ENCODE peak calls at places on chromosome 11, in four cellular contexts. E is A673, N is WTC11, T is retinal pigment epithelial cell. O is an unnamed sample.

GRCh38 chr11:59172345-59173079 is 580 bp downstream of the DTX4 start:
- DNase-seq in T (no peak), N (peak; percentile 56), E (no peak), O (peak; percentile 41)

GRCh38 chr11:75768909-75769771 is 562 bp downstream of the DGAT2 start:
- DNase-seq in E (no peak), T (no peak), N (peak; percentile 32), O (no peak)

GRCh38 chr11:199782-200181 is 6.9 kb downstream of the SCGB1C1 start:
- DNase-seq in T (no peak), N (no peak), E (no peak), O (no peak)

GRCh38 chr11:97069160-97069559 is 679.3 kb downstream of the JRKL start:
- DNase-seq in E (no peak), N (no peak), T (no peak), O (no peak)

GRCh38 chr11:11407065-11407737 is 54.2 kb upstream of the CSNK2A3 start:
- DNase-seq in N (no peak), T (no peak), E (no peak), O (no peak)

GRCh38 chr11:61295596-61295926 is 445 bp upstream of the VWCE start:
- DNase-seq in T (no peak), N (no peak), E (no peak), O (no peak)

GRCh38 chr11:118415051-118415738 is 13.8 kb downstream of the ATP5MG start:
- DNase-seq in T (no peak), E (no peak), N (no peak), O (no peak)

GRCh38 chr11:11607772-11608171 is 14.0 kb downstream of the GALNT18 start:
- DNase-seq in E (no peak), T (no peak), N (no peak), O (no peak)

GRCh38 chr11:9568854-9569587 is 4.4 kb upstream of the WEE1 start:
- DNase-seq in N (peak; percentile 32), T (peak; percentile 94), E (peak; percentile 67), O (peak; percentile 32)

GRCh38 chr11:65383778-65384177 is 1.3 kb upstream of the SLC25A45 start:
- DNase-seq in N (no peak), E (no peak), T (no peak), O (no peak)
- TF ChIP-seq CTCF in N (no peak), E (no peak), T (no peak), O (no peak)

DNA sequence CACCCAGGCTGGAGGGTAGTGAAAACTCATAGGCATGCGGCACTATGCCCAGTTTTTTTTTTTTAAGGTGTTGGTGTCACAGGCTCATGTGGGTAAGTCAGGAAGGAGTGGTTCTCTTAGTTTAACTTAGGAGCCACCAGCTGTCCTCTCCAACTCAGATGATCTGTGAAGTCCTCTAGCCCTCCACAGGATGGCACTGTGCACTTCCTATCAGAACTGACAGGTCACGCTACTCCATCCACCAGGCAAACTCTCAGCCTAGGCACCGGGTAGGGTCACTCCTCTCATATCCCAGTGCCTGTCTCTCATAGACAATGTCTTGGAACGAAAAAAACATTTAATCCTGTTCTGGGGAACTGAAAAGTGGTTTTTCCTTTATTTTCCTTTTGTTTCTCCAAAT is 16.5 kb downstream of the NAP1L4 start:
- DNase-seq in E (peak; percentile 42), T (no peak), N (no peak), O (no peak)
- TF ChIP-seq CTCF in E (peak; percentile 45), T (peak; percentile 60), N (no peak), O (no peak)

GRCh38 chr11:16191212-16191851 is 165.0 kb downstream of the SOX6 start:
- DNase-seq in E (no peak), T (no peak), N (no peak), O (no peak)

GRCh38 chr11:16191852-16192240 is 164.5 kb downstream of the SOX6 start:
- DNase-seq in T (no peak), E (no peak), N (no peak), O (no peak)

GRCh38 chr11:16193897-16194381 is 162.4 kb downstream of the SOX6 start:
- DNase-seq in N (no peak), E (no peak), T (no peak), O (no peak)

GRCh38 chr11:16194566-16194965 is 161.8 kb downstream of the SOX6 start:
- DNase-seq in E (no peak), T (no peak), N (no peak), O (no peak)

DNA sequence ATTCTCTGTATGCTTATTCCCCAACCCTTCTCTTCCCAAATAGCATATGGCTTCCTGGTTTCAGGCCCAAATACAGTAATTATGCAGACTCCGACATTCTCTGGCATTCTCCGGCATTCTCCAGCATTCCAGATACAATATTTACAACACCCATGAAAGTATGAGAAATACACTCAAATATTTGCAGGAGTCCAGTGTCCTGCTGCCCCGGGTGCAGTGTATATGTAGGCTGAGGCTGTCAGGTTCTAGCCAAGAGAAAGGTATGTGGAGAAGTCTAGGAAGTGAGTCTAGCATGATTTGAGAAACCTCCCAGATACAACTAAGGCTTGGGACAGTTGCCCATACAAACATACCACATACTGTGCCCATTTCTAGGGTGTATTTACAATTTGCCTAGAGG is 160.7 kb downstream of the SOX6 start:
- DNase-seq in E (no peak), T (no peak), N (no peak), O (no peak)
- TF ChIP-seq CTCF in E (no peak), T (no peak), N (no peak), O (no peak)

DNA sequence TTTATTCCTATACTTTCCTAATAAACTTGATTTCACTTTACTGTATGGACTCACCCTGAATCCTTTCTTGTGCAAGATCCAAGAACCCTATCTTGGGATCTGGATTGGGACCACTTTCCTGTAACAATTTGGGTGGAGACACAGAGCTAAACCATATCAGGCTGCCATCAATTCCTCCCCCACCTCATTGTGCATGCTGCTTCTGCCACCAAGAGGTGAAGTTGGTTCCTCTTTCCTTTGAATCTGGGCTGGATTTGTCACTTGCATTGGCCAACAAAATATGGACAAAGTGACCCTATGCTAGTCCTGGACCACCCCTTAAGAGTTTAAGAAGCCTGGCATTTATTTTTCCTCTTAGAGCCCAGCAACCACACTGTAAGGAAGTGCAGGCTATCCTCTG is 39.4 kb upstream of the CEP295 start:
- DNase-seq in E (no peak), N (no peak), T (no peak), O (no peak)
- TF ChIP-seq CTCF in E (peak; percentile 10), N (no peak), T (no peak), O (no peak)

GRCh38 chr11:17763244-17763643 is 28.7 kb downstream of the KCNC1 start:
- DNase-seq in N (no peak), E (no peak), T (no peak), O (no peak)

GRCh38 chr11:17760102-17761029 is 25.8 kb downstream of the KCNC1 start:
- DNase-seq in N (peak; percentile 87), T (peak; percentile 11), E (peak; percentile 39), O (peak; percentile 74)

GRCh38 chr11:17764446-17765218 is 30.1 kb downstream of the KCNC1 start:
- DNase-seq in E (no peak), N (no peak), T (no peak), O (no peak)

GRCh38 chr11:17763703-17764102 is 29.1 kb downstream of the KCNC1 start:
- DNase-seq in E (no peak), T (no peak), N (no peak), O (no peak)

DNA sequence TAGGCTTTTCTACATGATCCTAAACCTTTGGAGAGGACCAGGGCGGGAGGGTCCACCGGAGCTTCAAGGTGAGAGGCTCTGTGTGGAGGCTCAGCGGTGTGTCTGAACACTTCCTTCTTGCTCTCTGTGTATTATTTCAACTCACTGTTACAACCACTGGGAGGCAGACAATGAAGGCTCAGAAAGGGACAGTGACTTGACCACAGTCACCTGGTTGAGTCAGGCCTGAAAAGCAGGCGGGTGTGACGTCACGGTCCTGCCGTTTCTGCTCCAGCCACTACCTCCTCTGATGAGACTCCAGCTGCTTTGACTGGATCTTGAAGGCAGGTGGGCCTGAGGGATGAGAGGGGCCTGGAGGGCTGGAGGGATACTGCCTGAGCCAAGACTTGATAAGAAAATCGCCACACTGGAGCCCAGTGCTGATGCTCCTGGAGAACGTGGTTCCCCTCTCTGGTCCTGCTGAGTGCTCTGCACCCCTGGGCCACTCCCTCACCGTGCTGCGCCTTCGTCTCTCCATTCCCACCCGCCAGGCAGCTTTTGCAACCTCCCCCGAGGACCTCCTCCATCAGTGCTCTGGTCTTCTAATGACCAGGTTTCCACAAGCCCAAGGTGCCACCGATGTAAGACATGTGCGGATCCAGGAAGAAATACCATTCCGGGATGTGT is 27.9 kb downstream of the KCNC1 start:
- DNase-seq in E (no peak), N (no peak), T (no peak), O (no peak)
- TF ChIP-seq CTCF in E (no peak), N (no peak), T (no peak), O (no peak)

GRCh38 chr11:22536036-22536435 is 89.6 kb downstream of the FANCF start:
- DNase-seq in N (no peak), T (no peak), E (no peak), O (no peak)

DNA sequence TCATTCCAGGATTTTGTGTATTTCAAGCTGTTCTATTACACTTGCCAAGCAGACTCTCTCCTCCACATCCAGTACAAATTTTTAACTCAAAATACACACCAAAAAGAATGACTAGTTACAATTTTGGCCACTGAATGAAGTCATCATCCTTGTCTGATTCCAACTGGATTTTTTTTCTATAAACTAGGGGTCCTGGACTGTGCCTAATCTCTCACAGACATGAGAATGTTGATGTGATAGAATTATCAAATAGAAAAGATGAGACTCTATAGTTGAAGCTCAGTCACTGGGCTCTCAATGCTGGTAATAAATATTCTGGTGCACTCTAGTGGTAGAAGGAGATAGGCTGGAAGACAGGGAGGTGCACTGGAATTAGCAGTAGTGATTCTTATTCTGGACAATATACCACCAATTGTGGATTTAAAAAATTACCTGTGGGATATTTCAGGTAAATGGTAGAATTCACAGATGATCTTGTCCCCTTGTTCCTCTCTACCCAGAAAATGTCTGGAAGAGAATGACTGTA is 85.7 kb downstream of the FANCF start:
- DNase-seq in N (no peak), T (peak; percentile 11), E (peak; percentile 45), O (no peak)
- TF ChIP-seq CTCF in N (no peak), T (peak; percentile 82), E (peak; percentile 66), O (no peak)

GRCh38 chr11:5553347-5553746 is 5.0 kb upstream of the OR52H1 start:
- DNase-seq in E (no peak), T (no peak), N (no peak), O (no peak)
- TF ChIP-seq CTCF in E (no peak), T (peak; percentile 12), N (no peak), O (no peak)

O was measured in endothelial cell.